ENCODE peak calls at places on chromosomes 16 and 17, in seven cellular contexts. U, B, Z, X, K, S and T are unnamed samples.

GRCh38 chr16:525520-526180 is 1.9 kb upstream of the CAPN15 start:
- DNase-seq in U (peak; percentile 95), B (peak; percentile 93), Z (peak; percentile 57), X (peak; percentile 82), K (peak; percentile 46), S (peak; percentile 88), T (no peak)

GRCh38 chr16:2044541-2044940 is 3.1 kb downstream of the NTHL1 start:
- DNase-seq in U (no peak), B (no peak), Z (no peak), X (no peak), K (no peak), S (no peak), T (peak; percentile 53)

GRCh38 chr17:2904135-2904534 is 107.9 kb downstream of the RAP1GAP2 start:
- DNase-seq in U (no peak), B (no peak), Z (no peak), X (peak; percentile 22), K (peak; percentile 91), S (no peak), T (no peak)

GRCh38 chr17:880074-880870 is 98.1 kb downstream of the MRM3 start:
- DNase-seq in U (peak; percentile 70), B (no peak), Z (no peak), X (no peak), K (no peak), S (no peak), T (no peak)

GRCh38 chr17:56096026-56096807 is 57.1 kb upstream of the ANKFN1 start:
- DNase-seq in U (no peak), B (no peak), Z (no peak), X (peak; percentile 22), K (no peak), S (no peak), T (no peak)

GRCh38 chr17:46722662-46723285 is 95.7 kb downstream of the WNT3 start:
- DNase-seq in U (no peak), B (no peak), Z (no peak), X (no peak), K (no peak), S (no peak), T (no peak)

GRCh38 chr17:34837796-34838195 is 123.5 kb downstream of the CCT6B start:
- DNase-seq in U (no peak), B (no peak), Z (no peak), X (no peak), K (no peak), S (no peak), T (no peak)

GRCh38 chr16:15876503-15876902 is 11.9 kb downstream of the CEP20 start:
- DNase-seq in U (no peak), B (no peak), Z (no peak), X (no peak), K (no peak), S (peak; percentile 30), T (no peak)

GRCh38 chr16:62954144-62955032 is 918.1 kb upstream of the CDH8 start:
- DNase-seq in U (no peak), B (no peak), Z (no peak), X (no peak), K (no peak), S (no peak), T (no peak)

GRCh38 chr17:17641621-17642409 is 39.4 kb upstream of the RAI1 start:
- DNase-seq in U (peak; percentile 78), B (peak; percentile 54), Z (peak; percentile 90), X (peak; percentile 76), K (peak; percentile 81), S (peak; percentile 87), T (peak; percentile 79)

GRCh38 chr16:84027607-84028006 is 15.0 kb downstream of the SLC38A8 start:
- DNase-seq in U (no peak), B (no peak), Z (no peak), X (no peak), K (peak; percentile 53), S (no peak), T (no peak)

GRCh38 chr17:73262676-73263642 is 1.3 kb upstream of the CPSF4L start:
- DNase-seq in U (peak; percentile 24), B (no peak), Z (no peak), X (peak; percentile 25), K (no peak), S (no peak), T (no peak)

GRCh38 chr16:50771366-50771765 is 29.5 kb downstream of the CYLD start:
- DNase-seq in U (peak; percentile 60), B (peak; percentile 50), Z (no peak), X (peak; percentile 74), K (no peak), S (peak; percentile 43), T (no peak)

GRCh38 chr17:3594976-3595375 is 14.2 kb downstream of the TRPV1 start:
- DNase-seq in U (no peak), B (no peak), Z (no peak), X (peak; percentile 5), K (no peak), S (no peak), T (no peak)

GRCh38 chr16:50519001-50519400 is 29.2 kb upstream of the NKD1 start:
- DNase-seq in U (no peak), B (no peak), Z (no peak), X (no peak), K (no peak), S (no peak), T (no peak)

GRCh38 chr17:17351356-17351891 is 48.3 kb downstream of the NT5M start:
- DNase-seq in U (no peak), B (no peak), Z (no peak), X (no peak), K (no peak), S (no peak), T (no peak)

DNA sequence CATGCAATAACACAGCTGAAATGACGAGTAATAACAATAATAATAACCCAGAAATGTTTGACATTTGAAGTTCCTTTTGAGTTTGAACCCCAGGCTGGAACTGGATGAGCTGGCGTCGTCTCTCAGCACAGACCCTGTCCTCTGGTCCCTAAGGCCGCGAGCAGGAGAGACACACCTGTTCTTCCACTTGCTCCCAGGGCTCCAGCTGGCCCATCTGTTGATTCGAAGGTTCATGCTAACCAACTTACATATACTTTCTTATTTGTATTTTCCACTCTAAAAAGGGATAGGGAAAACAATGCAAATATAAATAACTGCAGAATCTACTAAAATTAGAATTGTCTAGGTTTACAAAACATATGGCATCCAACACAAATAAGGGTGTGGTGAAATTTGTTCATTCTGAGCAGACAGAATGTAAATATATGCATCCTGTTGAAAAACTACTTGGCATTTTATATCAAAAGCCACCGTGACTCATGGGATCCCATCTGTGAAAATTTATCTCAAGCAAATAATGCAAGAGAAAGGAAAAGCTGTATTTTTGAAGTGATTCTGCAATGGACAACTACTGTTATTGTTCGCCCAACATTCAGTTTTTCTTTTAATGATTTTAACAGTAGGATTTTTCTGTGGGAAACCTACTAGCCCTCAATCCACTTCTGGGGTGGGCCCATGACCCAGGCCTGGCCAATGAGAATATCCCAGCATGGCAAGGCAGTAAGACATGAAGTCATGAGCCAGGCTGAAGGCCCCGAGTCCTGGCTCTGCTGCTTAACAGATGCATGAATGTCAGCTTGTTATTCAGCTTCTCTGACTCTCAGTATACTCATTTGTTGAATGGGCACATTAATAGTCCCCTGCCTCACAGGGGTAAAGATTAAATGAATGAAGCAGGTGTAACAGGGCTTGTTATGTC is 13.2 kb upstream of the RGS9 start:
- DNase-seq in U (no peak), B (no peak), Z (no peak), X (peak; percentile 65), K (no peak), S (peak; percentile 96), T (no peak)
- H3K4me3 ChIP-seq in U (no peak overlapping the region), B (no peak overlapping the region), Z (peak overlapping the region; percentile 40), X (no peak overlapping the region), K (no peak overlapping the region), S (peak overlapping the region; percentile 50), T (peak overlapping the region; percentile 70)

DNA sequence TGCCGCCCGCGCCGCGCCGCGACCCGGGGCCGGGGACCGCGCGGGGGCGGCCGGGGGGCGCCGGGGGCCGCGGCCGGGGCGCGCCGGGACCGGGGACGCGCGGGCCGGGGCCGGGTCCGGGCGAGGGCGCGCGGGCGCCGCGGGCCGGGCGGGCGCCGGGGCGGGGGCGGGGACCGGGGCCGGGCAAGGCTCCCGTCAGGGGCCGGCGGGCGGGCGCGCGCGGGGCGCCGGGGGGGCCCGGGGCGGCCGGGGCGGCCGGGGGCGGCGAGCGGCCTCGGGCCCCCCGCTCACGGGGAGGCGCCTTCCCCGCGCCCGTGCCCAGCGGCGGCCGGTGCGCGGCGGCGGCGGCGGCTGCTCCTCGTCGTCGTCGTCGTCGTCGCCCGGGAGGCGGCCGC is 586 bp downstream of the ZCCHC14 start:
- DNase-seq in U (no peak), B (no peak), Z (no peak), X (no peak), K (no peak), S (no peak), T (no peak)
- H3K4me3 ChIP-seq in U (peak overlapping the region; percentile 32), B (peak overlapping the region; percentile 55), Z (no peak overlapping the region), X (peak overlapping the region; percentile 63), K (no peak overlapping the region), S (peak overlapping the region; percentile 73), T (peak overlapping the region; percentile 44)

DNA sequence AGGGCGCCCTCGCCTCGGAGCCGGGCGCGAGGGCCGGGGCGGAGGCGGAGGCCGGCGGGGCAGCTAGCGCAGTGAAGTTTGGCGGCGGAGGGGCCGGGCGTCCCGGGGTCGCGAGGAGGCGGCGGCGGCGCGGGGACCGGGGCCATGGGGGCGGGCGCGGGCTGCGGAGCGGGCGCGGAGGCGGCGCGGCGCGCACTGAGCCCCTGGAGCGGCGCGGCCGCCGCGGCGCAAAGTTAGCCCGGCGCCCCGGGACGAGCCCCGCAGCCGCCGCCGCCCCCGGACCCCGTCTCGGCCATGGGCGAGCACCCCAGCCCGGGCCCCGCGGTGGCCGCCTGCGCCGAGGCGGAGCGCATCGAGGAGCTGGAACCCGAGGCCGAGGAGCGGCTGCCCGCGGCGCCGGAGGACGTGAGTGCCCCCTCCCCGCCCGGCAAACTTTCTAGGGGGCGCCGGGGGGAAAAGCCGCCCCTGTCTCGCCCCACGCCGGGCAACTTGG is 310 bp downstream of the RHBDL3 start:
- DNase-seq in U (no peak), B (no peak), Z (no peak), X (no peak), K (no peak), S (no peak), T (no peak)
- H3K4me3 ChIP-seq in U (peak overlapping the region; percentile 21), B (peak overlapping the region; percentile 30), Z (peak overlapping the region; percentile 48), X (peak overlapping the region; percentile 38), K (peak overlapping the region; percentile 27), S (peak overlapping the region; percentile 56), T (peak overlapping the region; percentile 44)

GRCh38 chr17:4837471-4838305 is 4.5 kb downstream of the MINK1 start:
- DNase-seq in U (no peak), B (no peak), Z (no peak), X (no peak), K (no peak), S (no peak), T (no peak)

GRCh38 chr17:4834621-4835020 is 1.5 kb downstream of the MINK1 start:
- DNase-seq in U (no peak), B (peak; percentile 44), Z (no peak), X (no peak), K (peak; percentile 63), S (peak; percentile 38), T (no peak)

GRCh38 chr17:4833941-4834501 is 881 bp downstream of the MINK1 start:
- DNase-seq in U (peak; percentile 28), B (peak; percentile 24), Z (no peak), X (peak; percentile 61), K (peak; percentile 30), S (peak; percentile 10), T (no peak)

GRCh38 chr17:4838306-4838785 is 5.2 kb downstream of the MINK1 start:
- DNase-seq in U (no peak), B (no peak), Z (no peak), X (no peak), K (no peak), S (no peak), T (no peak)

GRCh38 chr17:4836221-4836620 is 3.1 kb downstream of the MINK1 start:
- DNase-seq in U (no peak), B (no peak), Z (no peak), X (no peak), K (no peak), S (no peak), T (no peak)
- H3K4me3 ChIP-seq in U (no peak overlapping the region), B (no peak overlapping the region), Z (no peak overlapping the region), X (no peak overlapping the region), K (no peak overlapping the region), S (no peak overlapping the region), T (no peak overlapping the region)

GRCh38 chr17:79026345-79027273 is 2.6 kb downstream of the C1QTNF1 start:
- DNase-seq in U (peak; percentile 60), B (peak; percentile 76), Z (no peak), X (peak; percentile 78), K (no peak), S (peak; percentile 95), T (no peak)
- H3K4me3 ChIP-seq in U (no peak overlapping the region), B (no peak overlapping the region), Z (no peak overlapping the region), X (no peak overlapping the region), K (no peak overlapping the region), S (peak overlapping the region; percentile 56), T (no peak overlapping the region)